ENCODE peak calls at places on chromosomes 4 and X, in ten cellular contexts. N is HAP-1, P is tibial nerve, L is right lobe of liver, B is right atrium auricular region, K is body of pancreas, Q is fibroblast of lung, M is endodermal cell, F is Peyer's patch, G is aorta. T is an unnamed sample.

GRCh38 chr4:74535471-74535870 is 90.5 kb downstream of the AREG start:
- DNase-seq in N (no peak), P (no peak), L (no peak), B (no peak), K (no peak), Q (no peak), M (no peak), F (no peak), G (no peak), T (no peak)

GRCh38 chr4:113978561-113979156 is 788 bp downstream of the ARSJ start:
- DNase-seq in N (no peak), P (no peak), L (peak; percentile 31), B (no peak), K (no peak), Q (peak; percentile 45), M (peak; percentile 75), F (no peak), G (peak; percentile 53), T (no peak)

GRCh38 chrX:56787734-56788152 is 58.7 kb downstream of the NBDY start:
- DNase-seq in N (no peak), P (no peak), L (peak; percentile 4), B (no peak), K (no peak), Q (no peak), M (no peak), F (peak; percentile 8), G (no peak), T (no peak)

GRCh38 chrX:112832481-112833095 is 8.0 kb downstream of the AMOT start:
- DNase-seq in N (peak; percentile 52), P (no peak), L (no peak), B (no peak), K (peak; percentile 86), Q (no peak), M (peak; percentile 82), F (peak; percentile 55), G (no peak), T (no peak)

GRCh38 chr4:24260922-24261581 is 323.3 kb downstream of the DHX15 start:
- DNase-seq in N (no peak), P (no peak), L (no peak), B (no peak), K (no peak), Q (no peak), M (no peak), F (no peak), G (no peak), T (no peak)

GRCh38 chr4:8086751-8087445 is 71.7 kb downstream of the ABLIM2 start:
- DNase-seq in N (no peak), P (no peak), L (no peak), B (no peak), K (no peak), Q (no peak), M (no peak), F (no peak), G (no peak), T (no peak)

GRCh38 chr4:8904666-8905065 is 33.0 kb upstream of the HMX1 start:
- DNase-seq in N (no peak), P (no peak), L (peak; percentile 5), B (no peak), K (no peak), Q (no peak), M (peak; percentile 28), F (peak; percentile 7), G (peak; percentile 29), T (no peak)

GRCh38 chr4:26032142-26032541 is 118.1 kb downstream of the SMIM20 start:
- DNase-seq in N (no peak), P (no peak), L (no peak), B (no peak), K (no peak), Q (peak; percentile 36), M (no peak), F (no peak), G (no peak), T (no peak)

GRCh38 chr4:67575889-67576329 is 17.4 kb downstream of the STAP1 start:
- DNase-seq in N (no peak), P (no peak), L (no peak), B (no peak), K (no peak), Q (no peak), M (no peak), F (no peak), G (no peak), T (no peak)

GRCh38 chr4:67573193-67573592 is 14.7 kb downstream of the STAP1 start:
- DNase-seq in N (no peak), P (no peak), L (no peak), B (no peak), K (no peak), Q (no peak), M (no peak), F (no peak), G (no peak), T (no peak)

GRCh38 chr4:67571975-67572374 is 13.4 kb downstream of the STAP1 start:
- DNase-seq in N (no peak), P (no peak), L (no peak), B (no peak), K (no peak), Q (no peak), M (no peak), F (no peak), G (no peak), T (no peak)

GRCh38 chr4:67576538-67576937 is 18.0 kb downstream of the STAP1 start:
- DNase-seq in N (no peak), P (no peak), L (no peak), B (no peak), K (no peak), Q (no peak), M (no peak), F (no peak), G (no peak), T (no peak)

GRCh38 chr4:67575232-67575888 is 16.8 kb downstream of the STAP1 start:
- DNase-seq in N (no peak), P (no peak), L (no peak), B (no peak), K (no peak), Q (no peak), M (no peak), F (no peak), G (no peak), T (no peak)
- H3K4me3 ChIP-seq in N (no peak overlapping the region), P (no peak overlapping the region), L (no peak overlapping the region), B (no peak overlapping the region), K (no peak overlapping the region), Q (no peak overlapping the region), M (no peak overlapping the region), F (no peak overlapping the region), G (no peak overlapping the region), T (no peak overlapping the region)

DNA sequence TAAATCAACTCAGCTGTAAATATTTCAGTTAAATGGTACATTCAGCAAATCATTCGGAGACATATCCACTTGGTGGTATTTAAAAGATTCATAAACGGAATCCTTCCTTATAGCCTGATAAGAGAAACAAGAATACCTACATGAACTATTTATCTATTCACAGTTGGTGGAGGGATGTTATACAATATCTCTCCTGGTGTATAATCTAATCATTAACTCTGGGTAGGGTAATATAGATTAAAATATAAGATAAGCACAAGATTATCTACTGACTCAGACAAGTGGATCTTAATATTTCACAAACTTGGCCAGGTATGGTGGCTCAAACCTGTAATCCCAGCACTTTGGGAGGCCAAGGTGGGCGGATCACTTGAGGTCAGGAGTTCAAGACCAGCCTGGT is 164.5 kb upstream of the MAP3K15 start:
- DNase-seq in N (no peak), P (no peak), L (no peak), B (no peak), K (no peak), Q (no peak), M (no peak), F (no peak), G (no peak), T (no peak)
- H3K4me1 ChIP-seq in N (peaks cover 7% of the 10 kb centered on the region), P (peaks cover 5% of the 10 kb centered on the region), L (no peaks in the 10 kb centered on the region), B (no peaks in the 10 kb centered on the region), K (no peaks in the 10 kb centered on the region), Q (peaks cover 5% of the 10 kb centered on the region), M (no peaks in the 10 kb centered on the region), F (no peaks in the 10 kb centered on the region), G (no peaks in the 10 kb centered on the region), T (no peaks in the 10 kb centered on the region)

DNA sequence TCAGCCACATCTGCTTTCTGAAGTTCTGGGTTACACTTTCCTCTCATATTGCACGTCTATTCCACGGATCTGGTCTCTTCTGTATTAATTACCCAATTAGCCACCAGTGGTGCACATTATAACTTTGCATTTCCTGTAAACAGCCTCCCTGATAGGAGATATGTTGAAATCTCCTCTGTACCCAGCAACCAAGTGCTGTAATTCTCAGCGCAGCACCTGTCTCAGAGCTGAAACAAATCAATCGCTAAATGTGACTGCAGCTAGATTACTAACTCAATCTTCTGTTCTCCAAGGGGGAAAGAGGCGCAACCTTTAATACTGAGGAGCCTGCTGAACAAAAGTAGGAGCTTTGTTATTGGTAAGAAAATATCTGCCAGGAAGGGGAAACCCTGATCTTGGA is 326.5 kb downstream of the SLITRK2 start:
- DNase-seq in N (no peak), P (no peak), L (no peak), B (no peak), K (no peak), Q (no peak), M (no peak), F (no peak), G (no peak), T (no peak)
- H3K9me3 ChIP-seq in N (no peaks in the 10 kb centered on the region), P (no peaks in the 10 kb centered on the region), L (no peaks in the 10 kb centered on the region), B (no peaks in the 10 kb centered on the region), K (no peaks in the 10 kb centered on the region), Q (no peaks in the 10 kb centered on the region), M (peaks cover 35% of the 10 kb centered on the region), F (no peaks in the 10 kb centered on the region), G (no peaks in the 10 kb centered on the region), T (peaks cover 5% of the 10 kb centered on the region)

GRCh38 chrX:18643853-18644252 is 28.1 kb downstream of the RS1 start:
- DNase-seq in N (no peak), P (no peak), L (no peak), B (no peak), K (no peak), Q (no peak), M (no peak), F (no peak), G (no peak), T (no peak)

GRCh38 chrX:18638397-18638796 is 33.5 kb downstream of the RS1 start:
- DNase-seq in N (no peak), P (no peak), L (no peak), B (no peak), K (no peak), Q (no peak), M (no peak), F (no peak), G (no peak), T (no peak)

GRCh38 chrX:18639280-18639679 is 32.6 kb downstream of the RS1 start:
- DNase-seq in N (no peak), P (no peak), L (no peak), B (no peak), K (no peak), Q (no peak), M (no peak), F (no peak), G (no peak), T (no peak)

GRCh38 chrX:18643243-18643642 is 28.7 kb downstream of the RS1 start:
- DNase-seq in N (no peak), P (no peak), L (no peak), B (no peak), K (no peak), Q (no peak), M (peak; percentile 23), F (no peak), G (no peak), T (no peak)

DNA sequence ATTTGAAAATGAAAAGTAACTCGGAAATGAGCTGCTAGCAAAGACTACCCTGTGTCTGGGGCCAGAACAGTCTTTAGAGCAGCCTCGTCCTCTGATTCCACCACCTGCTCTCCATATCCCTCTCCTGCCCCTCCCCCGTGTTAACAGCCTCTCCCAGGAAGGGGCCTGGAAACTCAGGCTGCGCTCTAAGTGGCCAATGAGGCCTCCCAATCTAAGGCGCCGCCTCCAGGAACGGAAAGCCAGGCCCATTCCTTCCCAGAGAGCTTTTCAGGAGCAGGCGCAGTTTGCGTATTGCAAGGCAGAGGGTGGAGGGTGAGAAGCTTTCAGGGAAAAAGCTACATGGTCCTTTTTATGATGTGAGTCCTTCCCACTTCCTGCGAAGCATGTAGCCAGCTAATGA is 31.2 kb downstream of the RS1 start:
- DNase-seq in N (no peak), P (no peak), L (no peak), B (no peak), K (no peak), Q (no peak), M (peak; percentile 88), F (no peak), G (no peak), T (peak; percentile 56)
- H3K4me3 ChIP-seq in N (no peak overlapping the region), P (no peak overlapping the region), L (no peak overlapping the region), B (no peak overlapping the region), K (no peak overlapping the region), Q (no peak overlapping the region), M (no peak overlapping the region), F (no peak overlapping the region), G (no peak overlapping the region), T (no peak overlapping the region)

T was measured in cardiac muscle cell.